ENCODE peak calls at places on chromosomes 4 and X, in four cellular contexts. U, A, S and Z are unnamed samples. For H3K9me3, the result is how much of the 10 kb centered on the place peaks cover.

GRCh38 chrX:48663241-48663640 is 20.4 kb upstream of the WAS start:
- DNase-seq in S (no peak), A (no peak), U (no peak), Z (no peak)

GRCh38 chrX:27966492-27966891 is 14.8 kb downstream of the DCAF8L1 start:
- DNase-seq in S (no peak), U (no peak), A (no peak), Z (no peak)

GRCh38 chrX:58025979-58026378 is 115.7 kb upstream of the ZXDA start:
- DNase-seq in U (no peak), S (no peak), A (peak), Z (no peak)

GRCh38 chr4:184100297-184100885 is 117.3 kb downstream of the ENPP6 start:
- DNase-seq in A (peak), U (no peak), S (peak), Z (no peak)

GRCh38 chr4:40562681-40563080 is 67.0 kb downstream of the RBM47 start:
- DNase-seq in U (no peak), A (no peak), S (no peak), Z (no peak)

GRCh38 chrX:41245641-41246040 is 88.3 kb upstream of the DDX3X start:
- DNase-seq in S (no peak), A (no peak), U (no peak), Z (no peak)

GRCh38 chr4:183571350-183572076 is 66.7 kb downstream of the ING2 start:
- DNase-seq in A (no peak), U (no peak), S (peak), Z (no peak)

GRCh38 chrX:44415639-44416386 is 72.3 kb upstream of the EFHC2 start:
- DNase-seq in A (no peak), U (no peak), S (no peak), Z (no peak)

GRCh38 chr4:181528570-181529184 is 714.5 kb upstream of the TENM3 start:
- DNase-seq in S (peak), U (no peak), A (peak), Z (no peak)

GRCh38 chrX:42524374-42524773 is 253.6 kb downstream of the PPP1R2C start:
- DNase-seq in S (no peak), U (no peak), A (no peak), Z (no peak)

GRCh38 chr4:112069110-112069509 is 76.1 kb upstream of the FAM241A start:
- DNase-seq in S (no peak), U (no peak), A (no peak), Z (no peak)

GRCh38 chr4:5919044-5919443 is 26.2 kb upstream of the CRMP1 start:
- DNase-seq in A (no peak), U (peak), S (no peak), Z (no peak)

GRCh38 chr4:83917572-83917971 is 381.7 kb downstream of the GPAT3 start:
- DNase-seq in A (no peak), U (no peak), S (no peak), Z (no peak)

GRCh38 chrX:69027181-69028005 is 137.9 kb downstream of the PJA1 start:
- DNase-seq in S (no peak), U (peak), A (no peak), Z (no peak)

GRCh38 chr4:72283357-72283756 is 251.6 kb downstream of the NPFFR2 start:
- DNase-seq in U (no peak), A (no peak), S (no peak), Z (no peak)

GRCh38 chr4:123555500-123556273 is 159.1 kb downstream of the SPRY1 start:
- DNase-seq in A (no peak), S (peak), U (peak), Z (peak)

GRCh38 chr4:91592125-91592524 is 711.6 kb upstream of the GRID2 start:
- DNase-seq in S (no peak), A (no peak), U (no peak), Z (no peak)

GRCh38 chrX:132092439-132093065 is 35.3 kb downstream of the FRMD7 start:
- DNase-seq in S (peak), U (peak), A (peak), Z (peak)

GRCh38 chr4:102438873-102439614 is 62.1 kb upstream of the NFKB1 start:
- DNase-seq in S (no peak), U (no peak), A (no peak), Z (no peak)

GRCh38 chr4:140744421-140744820 is 11.8 kb downstream of the TBC1D9 start:
- DNase-seq in A (no peak), S (no peak), U (no peak), Z (no peak)

GRCh38 chr4:169791064-169791463 is 33.3 kb upstream of the HPF1 start:
- DNase-seq in A (no peak), U (no peak), S (no peak), Z (no peak)

GRCh38 chr4:173301518-173302201 is 32.5 kb downstream of the HMGB2 start:
- DNase-seq in U (no peak), A (peak), S (no peak), Z (no peak)

GRCh38 chr4:122845760-122846159 is 19.1 kb downstream of the FGF2 start:
- DNase-seq in U (no peak), A (no peak), S (no peak), Z (no peak)

GRCh38 chr4:139177888-139178609 is 1.0 kb upstream of the ELF2 start:
- DNase-seq in U (peak), A (peak), S (peak), Z (peak)

GRCh38 chr4:118921736-118922135 is 33.1 kb downstream of the SYNPO2 start:
- DNase-seq in U (no peak), A (no peak), S (no peak), Z (no peak)

GRCh38 chrX:118595501-118596042 is 100.0 kb downstream of the DOCK11 start:
- DNase-seq in A (no peak), S (no peak), U (no peak), Z (no peak)

GRCh38 chrX:119145241-119145653 is 17.6 kb upstream of the KIAA1210 start:
- DNase-seq in U (no peak), A (peak), S (no peak), Z (no peak)

GRCh38 chrX:110089656-110090404 is 86.9 kb downstream of the TMEM164 start:
- DNase-seq in U (no peak), A (no peak), S (no peak), Z (no peak)

GRCh38 chr4:26991057-26991456 is 130.4 kb downstream of the STIM2 start:
- DNase-seq in S (no peak), A (no peak), U (no peak), Z (no peak)

GRCh38 chr4:126604273-126604867 is 1028.4 kb upstream of the INTU start:
- DNase-seq in A (peak), S (no peak), U (no peak), Z (no peak)

GRCh38 chr4:126603851-126604250 is 1028.9 kb upstream of the INTU start:
- DNase-seq in U (no peak), S (no peak), A (no peak), Z (no peak)

DNA sequence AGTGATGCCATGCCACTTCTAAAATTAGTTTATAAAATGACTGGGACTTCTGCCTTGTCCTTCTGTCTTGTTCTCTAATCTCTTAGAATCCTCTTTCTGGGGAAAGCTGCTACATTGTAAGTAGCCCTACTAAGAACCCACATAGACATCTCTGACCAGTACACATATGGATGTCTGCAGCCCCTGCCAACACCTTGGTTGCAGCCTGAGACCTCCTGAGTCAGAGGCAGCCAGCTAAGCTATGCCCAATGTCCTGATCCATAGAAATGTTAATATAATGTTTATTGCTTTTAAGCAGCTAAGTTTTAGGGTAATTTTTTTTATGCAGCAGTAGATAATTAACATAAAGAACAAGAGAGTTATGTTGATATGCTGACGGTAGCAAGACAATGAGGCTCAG is 1029.5 kb upstream of the INTU start:
- DNase-seq in U (no peak), S (no peak), A (no peak), Z (no peak)
- H3K27ac ChIP-seq in U (no peak), S (no peak), A (no peak), Z (no peak)

GRCh38 chr4:404006-404405 is 66.4 kb downstream of the ZNF141 start:
- DNase-seq in U (no peak), S (no peak), A (no peak), Z (no peak)
- H3K9me3 ChIP-seq in U (half or more), S (under half), A (under half), Z (half or more)

GRCh38 chr4:33339762-33340161 is 2619.6 kb downstream of the PCDH7 start:
- DNase-seq in U (no peak), A (no peak), S (no peak), Z (no peak)
- H3K4me3 ChIP-seq in U (no peak), A (no peak), S (no peak), Z (no peak)

GRCh38 chr4:39365360-39365759 is 802 bp downstream of the RFC1 start:
- DNase-seq in S (no peak), A (no peak), U (no peak), Z (no peak)
- H3K27ac ChIP-seq in S (peak), A (no peak), U (peak), Z (peak)

DNA sequence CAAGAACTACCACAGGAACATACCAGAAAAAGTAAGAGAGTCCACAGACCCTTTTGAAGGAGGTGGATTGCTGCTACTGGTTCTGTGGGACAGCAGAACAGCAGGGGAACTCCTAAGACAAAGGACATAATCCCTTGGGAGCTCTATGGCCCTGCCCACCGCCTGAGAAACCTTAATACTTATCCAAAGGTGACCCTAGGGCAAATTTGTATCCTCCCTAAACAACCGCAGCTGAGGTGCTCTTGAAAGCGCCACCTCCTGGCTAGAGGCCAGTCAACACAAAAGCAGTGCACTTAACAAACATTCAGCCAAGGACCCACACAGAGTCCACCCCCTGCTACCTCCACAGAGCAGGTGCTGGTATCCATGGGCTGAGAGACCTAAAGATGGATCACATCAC is 136.8 kb downstream of the ADAM29 start:
- DNase-seq in S (peak), A (peak), U (no peak), Z (no peak)
- H3K9me3 ChIP-seq in S (under half), A (under half), U (under half), Z (under half)

GRCh38 chr4:55385201-55385649 is 10.5 kb upstream of the TMEM165 start:
- DNase-seq in U (no peak), S (no peak), A (no peak), Z (no peak)

GRCh38 chr4:55381502-55381901 is 14.3 kb upstream of the TMEM165 start:
- DNase-seq in U (no peak), A (no peak), S (no peak), Z (no peak)

GRCh38 chr4:55386073-55386472 is 9.7 kb upstream of the TMEM165 start:
- DNase-seq in U (no peak), A (peak), S (no peak), Z (no peak)

GRCh38 chr4:55378617-55379467 is 16.9 kb upstream of the TMEM165 start:
- DNase-seq in A (no peak), S (no peak), U (no peak), Z (no peak)

DNA sequence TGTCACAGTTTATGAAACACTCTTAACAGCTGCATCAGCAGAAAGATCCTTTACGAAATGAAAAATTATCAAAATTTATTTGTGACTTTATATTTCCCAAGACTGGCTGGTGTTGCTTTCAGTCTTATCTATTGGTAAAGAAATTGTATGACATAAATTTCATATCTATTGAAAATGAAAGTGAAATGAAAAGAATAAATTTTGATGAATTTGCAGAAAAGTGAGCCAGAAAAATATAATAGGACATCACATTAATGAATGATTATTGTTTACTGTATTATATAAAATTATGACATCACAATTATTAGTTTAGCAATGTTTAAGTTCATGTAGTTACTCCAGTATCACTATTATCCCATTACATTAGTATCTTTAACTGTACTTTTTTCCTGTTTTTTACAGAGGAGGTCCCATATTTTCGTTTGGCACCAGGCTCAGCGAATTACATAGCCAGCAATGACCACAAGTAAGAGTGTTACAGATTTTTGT is 13.2 kb upstream of the TMEM165 start:
- DNase-seq in A (no peak), S (no peak), U (no peak), Z (no peak)
- H3K4me3 ChIP-seq in A (no peak), S (no peak), U (no peak), Z (no peak)

DNA sequence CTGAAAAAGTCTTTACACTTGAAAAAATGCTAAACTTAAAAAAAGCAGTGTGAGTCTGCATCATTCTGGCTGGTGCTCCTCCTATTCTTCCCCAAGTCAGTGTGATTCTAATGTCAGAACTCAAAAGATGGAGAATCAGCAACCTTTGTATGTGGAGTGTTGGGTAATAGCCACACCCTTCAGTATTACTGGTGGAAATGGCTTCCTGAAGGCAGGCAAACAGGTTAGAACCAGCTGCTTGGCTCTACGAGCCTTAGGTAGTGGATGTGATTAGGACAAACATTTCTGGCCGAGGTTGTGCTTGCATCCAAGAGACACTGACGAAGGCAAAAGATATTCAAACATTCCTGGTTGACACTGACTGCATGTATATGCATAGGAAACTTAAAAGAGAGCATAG is 353.5 kb upstream of the TACR3 start:
- DNase-seq in A (no peak), S (no peak), U (no peak), Z (no peak)
- H3K27ac ChIP-seq in A (no peak), S (no peak), U (no peak), Z (no peak)

GRCh38 chrX:10118530-10118929 is 38.2 kb upstream of the CLCN4 start:
- DNase-seq in A (no peak), U (no peak), S (no peak), Z (no peak)
- H3K9me3 ChIP-seq in A (under half), U (under half), S (under half), Z (under half)

GRCh38 chrX:79570524-79571240 is 203.5 kb upstream of the ITM2A start:
- DNase-seq in U (no peak), S (no peak), A (no peak), Z (no peak)
- H3K4me3 ChIP-seq in U (no peak), S (no peak), A (no peak), Z (no peak)